ENCODE peak calls at places on chromosomes 2 and 18, in five cellular contexts. T is A549, W is endodermal cell, A is coronary artery, Y is aorta. N is an unnamed sample.

GRCh38 chr2:200476836-200477235 is 33.0 kb downstream of the KCTD18 start:
- DNase-seq in T (no peak), A (no peak), Y (no peak), W (no peak), N (no peak)

GRCh38 chr2:208501217-208501616 is 94.6 kb downstream of the PTH2R start:
- DNase-seq in Y (no peak), T (no peak), A (no peak), W (peak), N (no peak)

GRCh38 chr18:49677762-49678398 is 116.0 kb downstream of the LIPG start:
- DNase-seq in Y (no peak), W (no peak), A (no peak), T (no peak), N (no peak)

GRCh38 chr2:40304340-40304739 is 147.6 kb downstream of the SLC8A1 start:
- DNase-seq in T (no peak), A (no peak), Y (peak), W (peak), N (no peak)

GRCh38 chr2:235551965-235552364 is 58.1 kb downstream of the AGAP1 start:
- DNase-seq in W (peak), Y (peak), A (no peak), T (peak), N (no peak)

GRCh38 chr2:7626139-7626537 is 708.9 kb downstream of the RNF144A start:
- DNase-seq in W (no peak), T (no peak), A (no peak), Y (no peak), N (no peak)

GRCh38 chr2:140144611-140145010 is 1364.4 kb upstream of the NXPH2 start:
- DNase-seq in A (no peak), Y (no peak), T (no peak), W (no peak), N (no peak)

GRCh38 chr2:208172125-208172524 is 8.7 kb upstream of the CRYGA start:
- DNase-seq in Y (no peak), A (no peak), T (no peak), W (no peak), N (peak)

GRCh38 chr2:191318729-191319078 is 73.5 kb downstream of the MYO1B start:
- DNase-seq in A (no peak), T (peak), W (peak), Y (no peak), N (no peak)

GRCh38 chr2:42922790-42923631 is 130.6 kb upstream of the HAAO start:
- DNase-seq in A (no peak), Y (peak), T (no peak), W (peak), N (no peak)

GRCh38 chr2:80706541-80706940 is 402.0 kb upstream of the LRRTM1 start:
- DNase-seq in A (no peak), Y (no peak), W (no peak), T (no peak), N (no peak)

GRCh38 chr2:69086466-69086865 is 73.5 kb downstream of the ANTXR1 start:
- DNase-seq in T (no peak), A (no peak), W (no peak), Y (no peak), N (no peak)

GRCh38 chr2:239425496-239426098 is 24.8 kb upstream of the HDAC4 start:
- DNase-seq in W (peak), Y (no peak), T (no peak), A (no peak), N (no peak)

GRCh38 chr2:219570194-219570923 is 980 bp downstream of the OBSL1 start:
- DNase-seq in T (peak), W (peak), A (no peak), Y (peak), N (no peak)

GRCh38 chr2:104620840-104621239 is 233.1 kb upstream of the POU3F3 start:
- DNase-seq in A (no peak), T (no peak), W (no peak), Y (no peak), N (peak)

GRCh38 chr18:7452331-7452730 is 114.8 kb upstream of the PTPRM start:
- DNase-seq in W (peak), Y (no peak), A (no peak), T (peak), N (peak)

GRCh38 chr2:178119181-178119922 is 7.1 kb downstream of the RBM45 start:
- DNase-seq in Y (no peak), A (no peak), W (no peak), T (no peak), N (no peak)

GRCh38 chr2:160429248-160430000 is 64.2 kb downstream of the RBMS1 start:
- DNase-seq in A (no peak), Y (no peak), W (no peak), T (no peak), N (peak)

GRCh38 chr2:196252408-196253114 is 81.2 kb upstream of the STK17B start:
- DNase-seq in W (no peak), A (no peak), Y (no peak), T (no peak), N (no peak)

GRCh38 chr2:31138037-31138962 is at the start of gene GALNT14:
- DNase-seq in T (peak), W (peak), A (no peak), Y (peak), N (peak)

GRCh38 chr2:99420031-99420430 is 69.8 kb downstream of the REV1 start:
- DNase-seq in W (no peak), T (no peak), Y (no peak), A (no peak), N (no peak)

GRCh38 chr2:15811367-15811766 is 129.0 kb upstream of the MYCN start:
- DNase-seq in W (peak), Y (no peak), A (no peak), T (no peak), N (no peak)

GRCh38 chr18:56191334-56191733 is 447.1 kb downstream of the TXNL1 start:
- DNase-seq in Y (no peak), T (no peak), W (no peak), A (no peak), N (no peak)

GRCh38 chr2:155600914-155601760 is 731.4 kb downstream of the NR4A2 start:
- DNase-seq in W (no peak), T (no peak), A (peak), Y (peak), N (no peak)

GRCh38 chr2:66433945-66434678 is 813 bp upstream of the MEIS1 start:
- DNase-seq in Y (peak), A (no peak), W (peak), T (peak), N (no peak)

GRCh38 chr18:45688834-45689233 is 35.1 kb upstream of the SLC14A1 start:
- DNase-seq in T (no peak), Y (no peak), W (no peak), A (peak), N (no peak)

GRCh38 chr2:221571391-221572179 is 519 bp downstream of the EPHA4 start:
- DNase-seq in T (peak), W (peak), Y (peak), A (peak), N (no peak)

GRCh38 chr2:174586896-174587295 is 10.7 kb downstream of the WIPF1 start:
- DNase-seq in A (no peak), T (no peak), Y (no peak), W (no peak), N (no peak)

GRCh38 chr18:47150824-47151366 is 595 bp upstream of the HDHD2 start:
- DNase-seq in W (no peak), Y (no peak), T (no peak), A (no peak), N (peak)

GRCh38 chr2:160390544-160391258 is 102.9 kb downstream of the RBMS1 start:
- DNase-seq in A (no peak), W (no peak), T (no peak), Y (no peak), N (no peak)

GRCh38 chr2:159137511-159138101 is 148.9 kb downstream of the WDSUB1 start:
- DNase-seq in A (no peak), Y (no peak), T (no peak), W (no peak), N (no peak)

GRCh38 chr2:159136405-159136804 is 150.1 kb downstream of the WDSUB1 start:
- DNase-seq in Y (no peak), T (no peak), A (no peak), W (no peak), N (no peak)

GRCh38 chr2:159139216-159139933 is 147.1 kb downstream of the WDSUB1 start:
- DNase-seq in A (no peak), Y (no peak), T (no peak), W (no peak), N (no peak)

GRCh38 chr2:159140070-159140774 is 146.3 kb downstream of the WDSUB1 start:
- DNase-seq in T (no peak), W (no peak), Y (no peak), A (no peak), N (no peak)

GRCh38 chr2:159138642-159139182 is 147.8 kb downstream of the WDSUB1 start:
- DNase-seq in Y (no peak), T (no peak), W (no peak), A (no peak), N (no peak)
- H3K27ac ChIP-seq in Y (no peak), T (no peak), W (no peak), A (peak), N (no peak)

GRCh38 chr18:23158058-23158457 is 22.8 kb downstream of the CABLES1 start:
- DNase-seq in T (no peak), Y (no peak), W (no peak), A (no peak), N (no peak)
- H3K27ac ChIP-seq in T (no peak), Y (no peak), W (no peak), A (no peak), N (no peak)

GRCh38 chr18:58416704-58417683 is 211.9 kb downstream of the ALPK2 start:
- DNase-seq in W (no peak), T (no peak), A (no peak), Y (no peak), N (no peak)
- H3K27ac ChIP-seq in W (no peak), T (peak), A (no peak), Y (no peak), N (no peak)

DNA sequence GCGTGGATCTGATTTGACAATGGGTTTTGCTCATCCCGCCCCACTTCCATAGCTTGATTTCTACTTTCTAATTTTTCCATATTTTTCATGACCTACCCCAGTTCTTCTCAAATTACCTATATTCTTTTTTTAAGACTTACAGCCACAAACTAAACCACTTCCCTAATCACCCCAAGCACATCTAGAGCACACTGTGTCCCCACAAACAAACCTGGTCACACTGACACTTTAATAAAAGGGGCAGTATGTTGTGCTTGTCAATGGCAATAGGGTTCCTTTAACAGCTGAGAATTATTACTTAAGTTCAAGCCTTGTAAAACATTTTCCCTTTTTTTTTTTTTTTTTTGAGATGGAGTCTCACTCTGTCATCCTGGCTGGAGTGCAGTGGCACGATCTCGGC is 47.1 kb downstream of the MREG start:
- DNase-seq in W (no peak), A (no peak), Y (no peak), T (no peak), N (no peak)
- H3K27ac ChIP-seq in W (no peak), A (no peak), Y (no peak), T (no peak), N (no peak)

GRCh38 chr2:205650450-205650849 is 31.9 kb upstream of the NRP2 start:
- DNase-seq in Y (no peak), W (peak), T (no peak), A (no peak), N (no peak)
- H3K27ac ChIP-seq in Y (no peak), W (peak), T (no peak), A (no peak), N (no peak)

GRCh38 chr2:41880561-41881243 is 167.1 kb upstream of the PKDCC start:
- DNase-seq in W (no peak), T (no peak), Y (no peak), A (no peak), N (no peak)
- H3K27ac ChIP-seq in W (no peak), T (no peak), Y (no peak), A (no peak), N (no peak)

GRCh38 chr2:70626254-70626990 is 72.8 kb upstream of the TGFA start:
- DNase-seq in W (peak), T (no peak), Y (no peak), A (no peak), N (no peak)
- H3K27ac ChIP-seq in W (no peak), T (no peak), Y (no peak), A (no peak), N (no peak)

DNA sequence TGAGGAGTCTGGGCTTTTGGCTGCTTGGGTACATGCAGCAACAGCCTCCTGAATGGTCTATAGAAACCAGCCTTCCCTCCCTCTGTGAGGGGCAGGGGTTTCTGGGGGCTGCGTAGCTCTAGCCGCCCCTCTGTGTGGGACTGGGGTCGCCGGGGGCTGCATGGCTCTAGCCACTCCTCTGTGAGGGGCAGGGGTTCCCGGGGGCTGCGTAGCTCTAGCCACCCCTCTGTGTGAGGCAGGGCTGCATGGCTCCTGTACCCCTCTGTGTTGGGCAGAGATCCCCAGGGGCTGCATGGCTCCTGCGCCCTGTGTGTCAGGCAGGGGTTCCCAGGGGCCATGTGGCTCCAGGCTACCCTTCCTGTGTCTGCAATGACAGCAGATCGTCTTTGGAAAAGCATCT is 17.6 kb downstream of the HS6ST1 start:
- DNase-seq in Y (no peak), A (no peak), T (no peak), W (no peak), N (no peak)
- H3K27ac ChIP-seq in Y (no peak), A (peak), T (no peak), W (no peak), N (no peak)